ENCODE peak calls at places on chromosomes 1 and 21, in nine cellular contexts. O is stimulated activated naive CD8-positive, alpha-beta T cell treated with anti-CD3 and anti-CD28 coated beads, Interleukin-15, Interleukin-2, amounts not matched to agents 100 U/mL and 50 U/mL, for 24 hours; Q is retina; A is NCI-H2029; R is CD8-positive, alpha-beta memory T cell; E is D341Med; D is T follicular helper cell; Z is effector memory CD8-positive, alpha-beta T cell; P is SK-N-MC. K is an unnamed sample.

GRCh38 chr1:180533571-180533987 is 25.2 kb upstream of the OVAAL start:
- DNase-seq in R (peak), E (peak), Q (peak), D (peak), A (peak), O (peak), Z (peak), P (no peak), K (peak)

GRCh38 chr1:218525451-218526197 is 180.5 kb downstream of the TGFB2 start:
- DNase-seq in D (no peak), A (no peak), E (peak), Q (no peak), O (no peak), Z (no peak), P (no peak), R (no peak), K (no peak)

GRCh38 chr1:9729523-9729922 is 78.0 kb downstream of the PIK3CD start:
- DNase-seq in Q (no peak), D (no peak), O (no peak), P (no peak), R (no peak), A (no peak), E (no peak), Z (no peak), K (no peak)

GRCh38 chr21:25313891-25314646 is 293.2 kb downstream of the MRPL39 start:
- DNase-seq in O (no peak), D (no peak), E (no peak), R (no peak), A (no peak), Z (no peak), P (peak), Q (no peak), K (no peak)

GRCh38 chr21:37338671-37339526 is 27.7 kb upstream of the DYRK1A start:
- DNase-seq in D (no peak), A (peak), Z (no peak), Q (no peak), R (no peak), P (peak), O (no peak), E (no peak), K (no peak)

GRCh38 chr1:178397678-178398077 is 99.1 kb downstream of the CLEC20A start:
- DNase-seq in D (no peak), R (no peak), Z (no peak), O (no peak), E (no peak), A (no peak), P (no peak), Q (no peak), K (no peak)

GRCh38 chr1:208171615-208172388 is 72.4 kb downstream of the PLXNA2 start:
- DNase-seq in O (no peak), A (no peak), R (no peak), Q (no peak), D (no peak), E (no peak), Z (no peak), P (no peak), K (no peak)

GRCh38 chr1:165456114-165456513 is 11.2 kb upstream of the RXRG start:
- DNase-seq in Q (no peak), Z (no peak), P (no peak), E (no peak), R (no peak), O (no peak), A (no peak), D (no peak), K (no peak)

GRCh38 chr1:17304155-17304826 is 3.7 kb upstream of the PADI4 start:
- DNase-seq in D (no peak), R (no peak), Q (no peak), Z (no peak), P (no peak), E (no peak), O (no peak), A (no peak), K (no peak)

GRCh38 chr1:35243681-35244080 is 24.8 kb upstream of the ZMYM4 start:
- DNase-seq in E (no peak), Q (no peak), P (no peak), R (no peak), Z (no peak), O (no peak), D (no peak), A (peak), K (no peak)

GRCh38 chr1:179091691-179092165 is 9.9 kb downstream of the TOR3A start:
- DNase-seq in E (peak), R (no peak), P (no peak), Q (peak), A (no peak), O (no peak), Z (no peak), D (no peak), K (no peak)

GRCh38 chr1:228882041-228882784 is 146.9 kb downstream of the RHOU start:
- DNase-seq in D (no peak), A (no peak), R (no peak), P (no peak), Q (peak), Z (no peak), O (no peak), E (no peak), K (no peak)

GRCh38 chr1:226980565-226981385 is 40.7 kb downstream of the COQ8A start:
- DNase-seq in Z (no peak), E (peak), R (no peak), Q (no peak), O (no peak), D (no peak), P (no peak), A (no peak), K (no peak)

GRCh38 chr1:150575518-150576366 is 3.7 kb downstream of the MCL1 start:
- DNase-seq in E (no peak), A (no peak), D (no peak), O (no peak), P (no peak), Q (no peak), Z (no peak), R (no peak), K (no peak)

GRCh38 chr1:42742141-42742540 is 2.1 kb upstream of the CLDN19 start:
- DNase-seq in Q (no peak), P (no peak), E (no peak), D (no peak), O (no peak), R (no peak), A (no peak), Z (no peak), K (no peak)

GRCh38 chr1:224548676-224549075 is 67.4 kb upstream of the CNIH3 start:
- DNase-seq in E (no peak), Q (no peak), D (no peak), O (no peak), P (no peak), A (no peak), R (no peak), Z (no peak), K (no peak)

GRCh38 chr1:167431261-167431908 is 86.9 kb downstream of the CD247 start:
- DNase-seq in R (no peak), E (no peak), A (no peak), P (no peak), O (no peak), D (no peak), Q (peak), Z (no peak), K (no peak)

GRCh38 chr1:27637052-27637451 is 2.1 kb upstream of the FGR start:
- DNase-seq in R (no peak), E (no peak), A (no peak), O (peak), P (no peak), D (no peak), Z (no peak), Q (no peak), K (peak)

GRCh38 chr1:35062518-35063196 is 16.5 kb upstream of the ZMYM1 start:
- DNase-seq in Q (no peak), Z (no peak), A (no peak), R (no peak), E (no peak), P (no peak), D (no peak), O (no peak), K (no peak)

GRCh38 chr21:26759731-26760130 is 85.5 kb downstream of the ADAMTS1 start:
- DNase-seq in O (no peak), A (no peak), P (no peak), R (no peak), E (no peak), D (no peak), Z (no peak), Q (no peak), K (no peak)

GRCh38 chr1:246537887-246538286 is 28.2 kb downstream of the TFB2M start:
- DNase-seq in A (peak), O (no peak), R (no peak), P (no peak), E (no peak), D (no peak), Z (no peak), Q (no peak), K (no peak)

K was measured in activated CD8-positive, alpha-beta T cell treated with anti-CD3 and anti-CD28 coated beads for 36 hours.